ENCODE peak calls at places on chromosome 2, in six cellular contexts. I is IMR-90, G is K562, D is pancreas, Y is cardiac muscle cell, Q is transverse colon. P is an unnamed sample.

GRCh38 chr2:219658447-219658846 is 31.0 kb downstream of the SLC4A3 start:
- DNase-seq in I (peak), G (no peak), D (no peak), Y (no peak), Q (no peak), P (no peak)

GRCh38 chr2:112055833-112056625 is 960 bp downstream of the TMEM87B start:
- DNase-seq in I (peak), G (peak), D (peak), Y (peak), Q (peak), P (no peak)

GRCh38 chr2:237289134-237289533 is 124.8 kb downstream of the COL6A3 start:
- DNase-seq in I (no peak), G (no peak), D (no peak), Y (no peak), Q (no peak), P (no peak)

GRCh38 chr2:185807351-185807750 is 68.7 kb downstream of the FSIP2 start:
- DNase-seq in I (no peak), G (no peak), D (no peak), Y (no peak), Q (no peak), P (no peak)

GRCh38 chr2:157233506-157233905 is 24.0 kb upstream of the GALNT5 start:
- DNase-seq in I (peak), G (no peak), D (no peak), Y (no peak), Q (no peak), P (no peak)

GRCh38 chr2:233040571-233040970 is 8.1 kb downstream of the NEU2 start:
- DNase-seq in I (no peak), G (no peak), D (no peak), Y (no peak), Q (no peak), P (no peak)

GRCh38 chr2:219661197-219661954 is 33.9 kb downstream of the SLC4A3 start:
- DNase-seq in I (peak), G (no peak), D (no peak), Y (no peak), Q (no peak), P (no peak)

GRCh38 chr2:127859712-127860085 is 1.7 kb upstream of the POLR2D start:
- DNase-seq in I (no peak), G (peak), D (peak), Y (peak), Q (peak), P (peak)

GRCh38 chr2:88099798-88100488 is 27.9 kb downstream of the FABP1 start:
- DNase-seq in I (peak), G (peak), D (no peak), Y (peak), Q (no peak), P (peak)

GRCh38 chr2:241207151-241207550 is 18.7 kb downstream of the ANO7 start:
- DNase-seq in I (no peak), G (no peak), D (no peak), Y (no peak), Q (no peak), P (no peak)

GRCh38 chr2:30860715-30861114 is 53.5 kb upstream of the CAPN13 start:
- DNase-seq in I (no peak), G (no peak), D (no peak), Y (no peak), Q (no peak), P (no peak)

GRCh38 chr2:166088634-166089033 is 39.2 kb downstream of the SCN1A start:
- DNase-seq in I (peak), G (no peak), D (no peak), Y (no peak), Q (no peak), P (no peak)

GRCh38 chr2:106094101-106094860 is 99.8 kb downstream of the UXS1 start:
- DNase-seq in I (no peak), G (no peak), D (no peak), Y (no peak), Q (no peak), P (no peak)

GRCh38 chr2:34069604-34070003 is 470.5 kb upstream of the FAM98A start:
- DNase-seq in I (no peak), G (no peak), D (no peak), Y (no peak), Q (no peak), P (no peak)

GRCh38 chr2:109275120-109276040 is 146.4 kb downstream of the SH3RF3 start:
- DNase-seq in I (no peak), G (no peak), D (no peak), Y (no peak), Q (no peak), P (no peak)

GRCh38 chr2:233853883-233854240 is 473 bp downstream of the HJURP start:
- DNase-seq in I (no peak), G (no peak), D (no peak), Y (no peak), Q (no peak), P (no peak)

GRCh38 chr2:70685771-70686171 is 82.2 kb downstream of the ADD2 start:
- DNase-seq in I (no peak), G (peak), D (no peak), Y (no peak), Q (no peak), P (no peak)

GRCh38 chr2:239380831-239381708 is 19.8 kb downstream of the HDAC4 start:
- DNase-seq in I (no peak), G (no peak), D (no peak), Y (no peak), Q (peak), P (no peak)

GRCh38 chr2:213129311-213129710 is 22.1 kb downstream of the IKZF2 start:
- DNase-seq in I (no peak), G (no peak), D (no peak), Y (no peak), Q (no peak), P (no peak)

GRCh38 chr2:71944183-71944550 is 203.5 kb downstream of the CYP26B1 start:
- DNase-seq in I (no peak), G (no peak), D (no peak), Y (no peak), Q (no peak), P (no peak)

GRCh38 chr2:24329700-24330099 is 30.6 kb downstream of the ITSN2 start:
- DNase-seq in I (no peak), G (no peak), D (no peak), Y (no peak), Q (no peak), P (no peak)

GRCh38 chr2:39845460-39846146 is 66.5 kb upstream of the THUMPD2 start:
- DNase-seq in I (peak), G (no peak), D (no peak), Y (no peak), Q (no peak), P (no peak)

GRCh38 chr2:97770450-97770849 is 57.1 kb downstream of the ZAP70 start:
- DNase-seq in I (no peak), G (no peak), D (no peak), Y (no peak), Q (no peak), P (no peak)

GRCh38 chr2:97779141-97779540 is 65.8 kb downstream of the ZAP70 start:
- DNase-seq in I (no peak), G (no peak), D (no peak), Y (no peak), Q (no peak), P (no peak)

GRCh38 chr2:97775074-97775473 is 61.7 kb downstream of the ZAP70 start:
- DNase-seq in I (no peak), G (no peak), D (no peak), Y (no peak), Q (no peak), P (no peak)

GRCh38 chr2:97769308-97769707 is 55.9 kb downstream of the ZAP70 start:
- DNase-seq in I (no peak), G (no peak), D (no peak), Y (peak), Q (no peak), P (no peak)

GRCh38 chr2:97774425-97774824 is 61.0 kb downstream of the ZAP70 start:
- DNase-seq in I (no peak), G (no peak), D (no peak), Y (peak), Q (no peak), P (no peak)
- H3K27ac ChIP-seq in I (no peak), G (no peak), D (no peak), Y (no peak), Q (no peak), P (no peak)

GRCh38 chr2:218005486-218005885 is 2.7 kb upstream of the TNS1 start:
- DNase-seq in I (no peak), G (no peak), D (no peak), Y (no peak), Q (no peak), P (no peak)
- H3K27ac ChIP-seq in I (peak), G (no peak), D (no peak), Y (no peak), Q (no peak), P (no peak)

GRCh38 chr2:230712443-230713330 is at the start of gene CAB39:
- DNase-seq in I (peak), G (peak), D (peak), Y (peak), Q (peak), P (peak)
- H3K27ac ChIP-seq in I (peak), G (peak), D (peak), Y (peak), Q (peak), P (no peak)

DNA sequence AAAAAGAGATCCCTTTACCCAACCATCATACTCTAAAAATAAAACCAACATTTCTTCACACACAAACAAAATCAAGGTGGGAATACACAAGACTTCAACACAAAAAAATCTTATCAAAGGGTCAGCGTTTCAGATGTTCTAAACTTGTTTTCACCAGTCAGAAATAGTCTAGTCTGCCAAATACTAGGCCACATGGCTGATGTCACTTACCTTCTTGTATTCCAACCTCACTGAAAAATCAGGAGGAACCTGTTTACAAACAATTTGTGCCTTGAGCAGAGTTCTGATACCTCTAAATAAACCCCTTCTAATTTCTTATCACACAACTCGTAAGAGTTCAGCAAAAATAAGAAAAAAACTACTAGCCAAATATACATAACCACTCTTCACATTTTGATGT is 20.1 kb downstream of the FEZ2 start:
- DNase-seq in I (no peak), G (no peak), D (no peak), Y (no peak), Q (no peak), P (no peak)
- H3K27ac ChIP-seq in I (no peak), G (no peak), D (peak), Y (no peak), Q (no peak), P (no peak)

GRCh38 chr2:59585657-59586056 is 967.8 kb downstream of the BCL11A start:
- DNase-seq in I (no peak), G (no peak), D (no peak), Y (peak), Q (peak), P (no peak)
- H3K27ac ChIP-seq in I (no peak), G (no peak), D (no peak), Y (no peak), Q (no peak), P (no peak)

DNA sequence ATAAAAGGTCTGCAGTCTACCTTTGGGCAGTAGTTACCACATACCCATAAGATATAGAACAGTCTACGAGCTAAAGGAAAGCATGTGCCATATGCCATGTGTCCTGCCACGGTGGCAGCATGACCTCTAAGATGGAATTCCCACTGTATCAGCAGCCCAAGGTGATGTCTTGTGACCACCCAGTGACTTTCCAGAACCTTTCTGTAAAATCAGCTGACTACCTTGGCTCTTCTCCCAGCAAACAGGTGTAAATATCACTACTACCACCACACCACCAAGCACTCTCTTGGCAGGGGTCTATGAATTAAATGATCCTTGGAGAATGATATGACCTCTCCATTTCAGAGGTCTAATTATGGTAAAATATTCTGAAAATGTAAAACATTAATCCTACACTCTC is 99.6 kb downstream of the METTL8 start:
- DNase-seq in I (no peak), G (no peak), D (no peak), Y (no peak), Q (no peak), P (no peak)
- H3K27ac ChIP-seq in I (no peak), G (no peak), D (no peak), Y (no peak), Q (no peak), P (no peak)

GRCh38 chr2:178157574-178157973 is 36.7 kb upstream of the OSBPL6 start:
- DNase-seq in I (no peak), G (no peak), D (no peak), Y (no peak), Q (no peak), P (no peak)
- H3K27ac ChIP-seq in I (no peak), G (no peak), D (no peak), Y (no peak), Q (no peak), P (no peak)

DNA sequence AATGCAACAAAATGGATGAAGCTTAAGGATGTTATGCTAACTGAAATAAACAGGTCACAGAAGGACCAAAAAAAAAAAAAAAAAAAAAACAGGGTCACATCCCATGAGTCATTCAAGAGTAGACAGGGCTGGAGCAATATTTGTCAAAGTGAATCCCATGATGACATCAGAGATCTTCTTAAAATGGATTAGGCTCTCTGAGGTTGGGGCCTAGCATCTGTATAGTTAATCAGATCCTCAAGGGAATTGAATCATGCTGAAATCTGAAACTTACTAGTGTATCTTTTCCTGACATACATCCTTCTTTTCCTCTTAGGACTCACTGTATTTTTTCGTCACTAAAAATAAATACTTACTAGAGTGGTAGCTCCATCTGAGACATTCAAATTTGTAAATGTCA is 380.6 kb upstream of the NXPH2 start:
- DNase-seq in I (no peak), G (no peak), D (no peak), Y (no peak), Q (no peak), P (no peak)
- H3K27ac ChIP-seq in I (no peak), G (no peak), D (no peak), Y (no peak), Q (no peak), P (no peak)

DNA sequence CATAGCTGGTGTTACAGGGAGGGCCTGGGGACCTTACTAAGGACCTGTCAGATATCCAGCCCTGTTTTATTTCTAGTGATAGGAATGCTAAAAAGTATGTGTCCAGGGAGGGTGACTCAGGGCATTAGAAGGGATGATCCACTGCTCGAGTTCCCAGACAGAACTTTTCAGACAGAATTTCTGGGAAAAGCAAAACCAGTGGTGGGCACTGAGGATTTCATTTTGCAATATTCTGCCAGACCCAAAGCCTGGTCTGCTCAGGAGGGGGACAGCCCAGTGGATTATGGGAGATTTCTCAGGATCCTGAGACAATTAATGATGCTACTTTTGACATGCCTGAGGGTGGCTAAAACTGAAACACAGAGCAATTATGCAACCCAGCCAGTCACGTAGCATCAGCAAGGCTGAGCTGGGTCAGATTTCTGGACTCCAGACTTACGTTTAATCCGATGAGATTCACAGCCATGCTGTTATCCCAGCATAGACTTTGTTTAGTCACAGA is 4.7 kb upstream of the KCNE4 start:
- DNase-seq in I (peak), G (no peak), D (no peak), Y (peak), Q (no peak), P (no peak)
- H3K27ac ChIP-seq in I (peak), G (no peak), D (no peak), Y (peak), Q (peak), P (no peak)